ENCODE peak calls at places on chromosomes 7 and 10, in eight cellular contexts. B, D, L, W, G, P, E and H are unnamed samples.

GRCh38 chr7:57328457-57328856 is 121.5 kb upstream of the ZNF716 start:
- DNase-seq in E (no peak), L (no peak), P (no peak), G (no peak), D (no peak), W (no peak), B (no peak), H (no peak)

GRCh38 chr7:68073701-68074100 is 1077.1 kb downstream of the TYW1 start:
- DNase-seq in W (no peak), P (no peak), G (no peak), B (no peak), E (no peak), D (no peak), L (no peak), H (no peak)

GRCh38 chr7:131950758-131951157 is 394.3 kb upstream of the PODXL start:
- DNase-seq in D (no peak), B (no peak), W (no peak), G (peak), P (no peak), E (no peak), L (no peak), H (no peak)

GRCh38 chr7:69114374-69114773 is 483.9 kb upstream of the AUTS2 start:
- DNase-seq in E (no peak), G (peak), D (no peak), W (no peak), P (no peak), L (no peak), B (no peak), H (no peak)

GRCh38 chr7:140876519-140877248 is 48.0 kb downstream of the BRAF start:
- DNase-seq in D (peak), B (no peak), G (peak), E (no peak), W (peak), L (no peak), P (peak), H (no peak)

GRCh38 chr7:128206747-128207500 is 34.2 kb upstream of the LEP start:
- DNase-seq in E (no peak), G (no peak), W (no peak), D (no peak), B (no peak), L (no peak), P (no peak), H (no peak)

GRCh38 chr10:15877836-15878576 is 17.7 kb upstream of the MINDY3 start:
- DNase-seq in G (no peak), W (no peak), P (no peak), B (no peak), E (no peak), D (no peak), L (no peak), H (no peak)

GRCh38 chr7:17939111-17939669 is 1.1 kb downstream of the SNX13 start:
- DNase-seq in E (no peak), B (no peak), W (no peak), P (peak), G (peak), D (peak), L (no peak), H (no peak)

GRCh38 chr7:131110294-131111080 is 217.2 kb upstream of the MKLN1 start:
- DNase-seq in L (no peak), G (peak), P (peak), E (no peak), D (peak), W (no peak), B (no peak), H (no peak)

GRCh38 chr10:69500864-69501468 is 49.7 kb downstream of the TSPAN15 start:
- DNase-seq in L (no peak), P (no peak), E (no peak), B (no peak), W (no peak), D (no peak), G (no peak), H (peak)

GRCh38 chr10:78979938-78980337 is 88.8 kb upstream of the ZMIZ1 start:
- DNase-seq in W (no peak), B (no peak), E (no peak), L (no peak), D (no peak), P (no peak), G (no peak), H (no peak)

GRCh38 chr10:114821293-114821914 is at the start of gene FHIP2A:
- DNase-seq in E (peak), D (peak), G (peak), P (peak), B (peak), W (peak), L (peak), H (peak)

GRCh38 chr10:132624847-132625839 is 87.6 kb downstream of the INPP5A start:
- DNase-seq in P (no peak), G (no peak), E (no peak), B (peak), W (no peak), D (no peak), L (no peak), H (no peak)

GRCh38 chr10:97861351-97861750 is 11.7 kb downstream of the GOLGA7B start:
- DNase-seq in L (no peak), W (no peak), E (no peak), B (no peak), D (peak), P (no peak), G (peak), H (no peak)

GRCh38 chr10:34555653-34556052 is 259.4 kb downstream of the PARD3 start:
- DNase-seq in G (peak), B (no peak), D (no peak), W (no peak), E (no peak), P (no peak), L (no peak), H (no peak)

GRCh38 chr10:52215745-52216361 is 98.2 kb upstream of the DKK1 start:
- DNase-seq in D (no peak), L (peak), G (peak), E (peak), P (peak), B (no peak), W (peak), H (no peak)

GRCh38 chr10:104041891-104042535 is 43.7 kb downstream of the COL17A1 start:
- DNase-seq in W (peak), G (no peak), D (no peak), E (no peak), B (no peak), P (no peak), L (no peak), H (no peak)

GRCh38 chr10:76411719-76412435 is 980.5 kb downstream of the LRMDA start:
- DNase-seq in P (no peak), E (no peak), W (no peak), B (no peak), G (no peak), D (no peak), L (no peak), H (no peak)

GRCh38 chr10:5362873-5363272 is 1.9 kb upstream of the UCN3 start:
- DNase-seq in E (no peak), D (no peak), B (no peak), G (no peak), P (no peak), W (no peak), L (no peak), H (no peak)

GRCh38 chr7:8092140-8092539 is 123.5 kb downstream of the GLCCI1 start:
- DNase-seq in L (no peak), B (no peak), W (no peak), D (no peak), P (no peak), G (peak), E (no peak), H (no peak)

GRCh38 chr7:47965456-47965855 is 14.0 kb downstream of the HUS1 start:
- DNase-seq in P (no peak), D (no peak), E (no peak), W (no peak), L (no peak), B (no peak), G (no peak), H (no peak)

GRCh38 chr10:93379366-93380042 is 102.6 kb downstream of the MYOF start:
- DNase-seq in W (no peak), E (no peak), G (peak), B (no peak), L (no peak), D (no peak), P (peak), H (no peak)

GRCh38 chr7:80614911-80615310 is 23.5 kb upstream of the CD36 start:
- DNase-seq in W (no peak), G (peak), E (no peak), P (no peak), D (no peak), L (no peak), B (no peak), H (no peak)

GRCh38 chr7:156607332-156608175 is 33.0 kb upstream of the RNF32 start:
- DNase-seq in P (no peak), E (no peak), G (no peak), B (no peak), W (peak), L (no peak), D (peak), H (no peak)

GRCh38 chr7:50752422-50752821 is 30.3 kb downstream of the GRB10 start:
- DNase-seq in P (no peak), G (no peak), W (no peak), B (no peak), E (no peak), L (no peak), D (no peak), H (no peak)

GRCh38 chr7:19107392-19108147 is 9.9 kb downstream of the TWIST1 start:
- DNase-seq in L (peak), W (no peak), B (no peak), D (peak), P (no peak), E (no peak), G (peak), H (no peak)

GRCh38 chr10:132961864-132962622 is 19.7 kb upstream of the CFAP46 start:
- DNase-seq in D (peak), B (peak), P (peak), L (peak), G (peak), W (peak), E (peak), H (no peak)

GRCh38 chr10:8628351-8628750 is 573.9 kb downstream of the GATA3 start:
- DNase-seq in G (no peak), B (no peak), D (no peak), L (no peak), P (no peak), E (no peak), W (no peak), H (no peak)

GRCh38 chr10:50497758-50498157 is 126.0 kb downstream of the SGMS1 start:
- DNase-seq in B (no peak), E (no peak), W (peak), G (peak), D (peak), P (peak), L (no peak), H (no peak)

GRCh38 chr10:47370015-47370767 is 13.9 kb downstream of the ZNF488 start:
- DNase-seq in P (no peak), E (no peak), G (no peak), D (peak), B (no peak), L (peak), W (no peak), H (peak)

GRCh38 chr10:129047001-129047400 is 420.0 kb upstream of the MGMT start:
- DNase-seq in E (no peak), B (no peak), W (no peak), P (no peak), L (no peak), G (no peak), D (no peak), H (no peak)

GRCh38 chr7:8176370-8177081 is 85.4 kb downstream of the ICA1 start:
- DNase-seq in W (peak), G (no peak), P (peak), E (no peak), L (no peak), D (no peak), B (no peak), H (no peak)

GRCh38 chr10:100138921-100139496 is 46.8 kb downstream of the ERLIN1 start:
- DNase-seq in W (no peak), E (no peak), L (no peak), D (no peak), B (no peak), P (no peak), G (no peak), H (no peak)

GRCh38 chr10:63702107-63702506 is 180.9 kb downstream of the REEP3 start:
- DNase-seq in L (no peak), G (no peak), D (no peak), W (no peak), P (no peak), E (no peak), B (no peak), H (no peak)

GRCh38 chr10:83978681-83979383 is 160.5 kb upstream of the GHITM start:
- DNase-seq in L (no peak), B (no peak), P (no peak), D (no peak), E (no peak), W (no peak), G (no peak), H (no peak)

GRCh38 chr7:83005410-83005809 is 157.3 kb downstream of the PCLO start:
- DNase-seq in W (no peak), P (peak), L (no peak), G (peak), E (no peak), B (no peak), D (no peak), H (no peak)
- TF ChIP-seq CTCF in W (no peak), P (no peak), L (peak), G (no peak), E (no peak), B (no peak), D (no peak), H (peak)

DNA sequence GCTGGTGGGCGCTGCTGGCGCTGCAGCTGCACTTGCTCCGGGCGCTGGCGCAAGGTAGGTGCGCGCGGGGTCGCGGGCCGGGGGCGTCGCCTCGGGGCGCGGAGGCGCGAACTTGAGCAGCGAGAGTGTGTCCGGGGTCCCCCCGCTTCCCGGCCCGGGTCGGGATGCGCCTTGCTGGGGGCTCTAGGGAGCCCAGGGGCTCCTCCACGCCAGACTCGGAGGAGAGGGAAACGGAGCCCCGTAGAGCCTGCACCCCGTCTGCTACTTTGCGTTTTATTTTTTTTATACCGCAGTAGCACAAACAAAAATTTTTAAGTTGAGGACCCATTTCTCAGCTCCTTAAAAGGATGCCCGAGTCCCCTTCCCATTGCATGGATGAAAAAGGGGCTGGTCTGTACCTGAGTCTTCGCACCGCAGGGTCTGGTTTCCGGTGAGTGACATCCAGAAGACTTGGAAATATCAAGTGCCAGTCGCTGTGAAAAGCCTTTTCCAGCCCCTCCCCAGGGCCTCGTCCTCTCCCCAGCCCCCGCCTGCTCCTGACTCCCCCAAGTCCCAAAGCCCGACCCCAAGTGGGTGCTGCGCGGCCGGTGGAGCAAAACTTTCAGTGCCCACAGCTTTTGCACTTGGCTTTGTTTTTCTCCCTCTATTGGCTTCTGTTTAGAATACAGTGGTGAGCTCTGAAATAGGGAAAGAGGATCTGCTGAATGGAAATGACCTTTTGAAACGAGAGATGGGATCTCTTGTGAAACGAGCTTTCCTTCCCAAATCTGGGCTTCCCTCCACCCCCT is 973 bp downstream of the SDK1 start:
- DNase-seq in P (no peak), E (no peak), B (no peak), G (peak), W (no peak), D (no peak), L (peak), H (no peak)
- TF ChIP-seq CTCF in P (no peak), E (peak), B (no peak), G (peak), W (no peak), D (no peak), L (no peak), H (peak)

DNA sequence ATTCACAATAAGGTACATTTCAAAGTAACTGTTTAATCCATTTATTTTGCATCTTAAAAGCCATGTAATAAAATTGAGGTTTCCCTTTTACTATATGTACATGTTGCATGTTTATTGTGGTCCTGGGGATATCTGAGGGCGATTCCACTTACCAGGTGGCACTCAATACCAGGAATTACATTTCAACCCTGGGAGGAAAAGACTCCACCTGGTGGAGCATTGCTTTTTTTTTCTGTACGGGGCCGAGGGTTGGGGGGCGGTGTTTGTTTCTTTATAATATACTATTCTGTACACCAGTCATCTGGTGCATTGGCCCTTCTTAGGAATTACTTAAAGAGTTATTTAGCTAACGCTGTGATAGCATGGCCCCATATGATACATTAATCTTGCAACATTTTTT is 7.1 kb upstream of the HGF start:
- DNase-seq in B (no peak), G (no peak), L (no peak), W (no peak), D (no peak), P (no peak), E (no peak), H (no peak)
- TF ChIP-seq CTCF in B (no peak), G (no peak), L (no peak), W (no peak), D (no peak), P (no peak), E (no peak), H (no peak)

GRCh38 chr10:33106767-33107166 is 148.7 kb upstream of the ITGB1 start:
- DNase-seq in W (no peak), G (no peak), L (no peak), D (no peak), E (no peak), P (no peak), B (no peak), H (no peak)
- TF ChIP-seq CTCF in W (no peak), G (no peak), L (no peak), D (no peak), E (no peak), P (peak), B (no peak), H (no peak)

DNA sequence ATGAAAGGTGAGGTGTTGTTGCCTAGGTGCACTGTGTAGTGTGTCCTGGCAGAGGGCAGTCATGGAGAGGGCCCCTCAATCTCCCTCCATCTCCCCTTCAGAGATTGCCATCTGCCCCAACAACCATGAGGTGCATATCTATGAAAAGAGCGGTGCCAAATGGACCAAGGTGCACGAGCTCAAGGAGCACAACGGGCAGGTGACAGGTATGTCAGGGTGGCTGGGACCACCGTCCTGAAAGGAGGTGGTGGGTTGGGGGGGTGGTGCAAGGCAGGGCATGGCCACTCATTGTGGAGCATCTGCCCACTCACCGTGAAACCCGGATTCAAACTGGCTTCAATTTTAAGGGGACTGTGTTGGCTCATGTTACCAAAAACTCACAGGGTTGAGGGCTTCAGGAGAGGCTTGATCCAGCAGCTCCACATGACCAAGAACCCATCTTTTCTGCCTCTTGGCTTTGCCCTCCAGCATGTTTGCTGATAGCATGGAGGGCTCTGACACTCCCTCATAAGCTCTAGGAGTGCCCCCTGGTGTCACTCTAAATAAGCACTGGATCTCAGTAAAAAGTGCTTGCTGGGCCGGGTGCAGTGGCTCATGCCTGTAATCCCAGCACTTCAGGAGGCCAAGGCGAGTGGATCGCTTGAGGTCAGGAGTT is 12.2 kb downstream of the ARPC1B start:
- DNase-seq in D (peak), L (no peak), G (no peak), P (peak), B (no peak), W (no peak), E (peak), H (no peak)
- TF ChIP-seq CTCF in D (peak), L (no peak), G (peak), P (peak), B (no peak), W (peak), E (peak), H (peak)

DNA sequence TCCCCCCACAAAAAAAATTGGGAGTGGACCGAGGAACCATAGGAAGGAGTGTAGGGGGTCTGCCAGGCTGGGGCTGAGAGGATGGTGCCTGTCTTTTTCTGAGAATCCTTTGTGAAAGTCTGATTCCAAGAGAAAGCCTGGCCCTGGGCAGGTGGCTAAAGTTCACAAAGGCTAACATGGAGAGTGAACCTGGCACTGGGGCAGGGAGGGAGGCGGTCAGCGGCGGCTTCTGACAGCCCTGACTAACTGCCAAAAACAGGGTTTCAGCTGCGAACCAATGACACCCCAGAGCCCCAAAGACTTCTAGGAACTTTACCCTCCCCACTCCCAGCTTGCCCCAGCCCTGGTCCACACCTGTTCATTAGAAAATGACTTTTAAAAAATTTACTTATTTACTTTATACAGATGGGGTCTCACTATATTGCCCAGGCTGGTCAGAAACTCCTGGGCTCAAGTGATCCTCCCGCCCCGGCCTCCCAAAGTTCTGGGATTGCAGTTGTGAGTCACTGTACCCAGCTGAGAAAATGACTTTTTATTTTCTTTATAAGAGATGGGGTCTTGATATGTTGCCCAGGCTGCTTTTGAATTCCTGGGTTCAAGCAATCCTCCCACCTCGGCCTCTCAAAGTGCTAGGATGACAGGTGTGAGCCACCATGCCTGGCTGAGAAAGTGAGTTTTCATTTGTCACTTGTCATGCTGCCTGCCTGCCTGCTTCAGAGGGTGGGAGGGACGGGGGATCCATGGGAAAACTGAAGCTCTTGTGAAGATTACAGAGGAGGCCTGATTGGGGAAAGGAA is 61.0 kb upstream of the DUSP5 start:
- DNase-seq in G (no peak), B (no peak), E (no peak), W (no peak), P (no peak), L (no peak), D (no peak), H (no peak)
- TF ChIP-seq CTCF in G (no peak), B (no peak), E (no peak), W (no peak), P (no peak), L (no peak), D (no peak), H (no peak)

GRCh38 chr7:155371331-155371883 is 73.7 kb downstream of the INSIG1 start:
- DNase-seq in E (no peak), G (no peak), W (no peak), D (peak), B (no peak), L (no peak), P (no peak), H (no peak)

GRCh38 chr7:155369766-155370165 is 72.1 kb downstream of the INSIG1 start:
- DNase-seq in E (no peak), L (no peak), G (no peak), D (no peak), B (no peak), P (no peak), W (no peak), H (no peak)

GRCh38 chr7:155372782-155373358 is 75.2 kb downstream of the INSIG1 start:
- DNase-seq in G (no peak), W (no peak), P (no peak), D (peak), E (no peak), B (no peak), L (no peak), H (no peak)

GRCh38 chr7:155373359-155374273 is 75.9 kb downstream of the INSIG1 start:
- DNase-seq in E (no peak), B (no peak), P (no peak), L (peak), G (no peak), W (no peak), D (peak), H (no peak)

GRCh38 chr7:155371884-155372781 is 74.5 kb downstream of the INSIG1 start:
- DNase-seq in G (no peak), L (no peak), E (no peak), P (peak), W (peak), D (peak), B (no peak), H (no peak)
- TF ChIP-seq CTCF in G (no peak), L (peak), E (no peak), P (peak), W (peak), D (peak), B (no peak), H (peak)